ENCODE peak calls at places on chromosomes 2 and 18, in eight cellular contexts. M, G, V, B, A, Y, D and T are unnamed samples.

GRCh38 chr2:85843543-85843942 is 45.2 kb downstream of the ST3GAL5 start:
- DNase-seq in D (no peak), G (no peak), B (no peak), V (peak; percentile 21), A (no peak), Y (no peak), M (peak; percentile 33), T (peak; percentile 17)

GRCh38 chr2:224930124-224930523 is 112.1 kb downstream of the DOCK10 start:
- DNase-seq in A (no peak), B (no peak), G (no peak), V (no peak), Y (no peak), D (no peak), M (no peak), T (no peak)

GRCh38 chr18:57910817-57911216 is 107.7 kb upstream of the ATP8B1 start:
- DNase-seq in B (no peak), G (no peak), Y (no peak), V (no peak), M (peak; percentile 31), A (no peak), D (no peak), T (no peak)

GRCh38 chr2:119873350-119874013 is 113.8 kb downstream of the PTPN4 start:
- DNase-seq in B (peak; percentile 7), D (no peak), M (no peak), A (no peak), V (no peak), G (no peak), Y (peak; percentile 34), T (no peak)

GRCh38 chr18:37551846-37552245 is 13.8 kb downstream of the CELF4 start:
- DNase-seq in A (no peak), G (no peak), B (no peak), V (no peak), M (no peak), D (no peak), Y (no peak), T (no peak)

GRCh38 chr2:28004086-28004485 is 113.6 kb downstream of the BABAM2 start:
- DNase-seq in G (no peak), A (no peak), B (no peak), V (peak; percentile 89), M (no peak), Y (peak; percentile 86), D (no peak), T (peak; percentile 93)

GRCh38 chr2:207394203-207394741 is 135.5 kb upstream of the CREB1 start:
- DNase-seq in B (no peak), M (no peak), V (peak; percentile 90), G (no peak), Y (peak; percentile 52), A (no peak), D (no peak), T (peak; percentile 64)

GRCh38 chr2:129436809-129437208 is 542.7 kb upstream of the RAB6C start:
- DNase-seq in A (no peak), V (no peak), B (no peak), Y (no peak), M (no peak), G (no peak), D (no peak), T (no peak)

GRCh38 chr2:137865954-137866540 is 98.2 kb upstream of the HNMT start:
- DNase-seq in V (peak; percentile 68), M (peak; percentile 70), A (peak; percentile 29), B (peak; percentile 68), G (no peak), Y (peak; percentile 57), D (peak; percentile 53), T (peak; percentile 68)

GRCh38 chr2:213004197-213004821 is 147.1 kb downstream of the IKZF2 start:
- DNase-seq in Y (peak; percentile 34), M (no peak), G (no peak), B (no peak), A (no peak), V (peak; percentile 50), D (no peak), T (peak; percentile 34)

DNA sequence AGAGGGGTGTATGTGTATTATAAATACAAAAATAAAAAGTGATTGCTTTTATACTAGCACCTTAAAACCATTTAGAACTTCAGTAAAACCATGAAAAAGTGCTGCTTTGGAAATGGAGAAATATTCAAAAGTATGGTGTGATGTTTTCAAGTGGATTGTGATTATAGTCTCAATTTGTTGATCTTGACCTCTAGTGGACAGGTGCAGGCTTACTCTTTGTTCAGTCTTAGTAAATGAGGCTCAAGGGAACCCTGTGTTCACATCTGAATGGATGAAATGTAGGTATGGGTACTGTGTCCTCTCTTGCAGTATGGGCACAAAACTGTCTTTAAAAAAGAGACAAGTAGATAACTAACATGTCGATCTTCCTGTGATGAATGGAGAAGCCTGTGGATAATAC is 145.8 kb downstream of the MCFD2 start:
- DNase-seq in D (no peak), B (no peak), Y (no peak), G (no peak), M (no peak), V (no peak), A (no peak), T (no peak)
- H3K4me3 ChIP-seq in D (no peak overlapping the region), B (no peak overlapping the region), Y (no peak overlapping the region), G (no peak overlapping the region), M (no peak overlapping the region), V (no peak overlapping the region), A (no peak overlapping the region), T (no peak overlapping the region)

DNA sequence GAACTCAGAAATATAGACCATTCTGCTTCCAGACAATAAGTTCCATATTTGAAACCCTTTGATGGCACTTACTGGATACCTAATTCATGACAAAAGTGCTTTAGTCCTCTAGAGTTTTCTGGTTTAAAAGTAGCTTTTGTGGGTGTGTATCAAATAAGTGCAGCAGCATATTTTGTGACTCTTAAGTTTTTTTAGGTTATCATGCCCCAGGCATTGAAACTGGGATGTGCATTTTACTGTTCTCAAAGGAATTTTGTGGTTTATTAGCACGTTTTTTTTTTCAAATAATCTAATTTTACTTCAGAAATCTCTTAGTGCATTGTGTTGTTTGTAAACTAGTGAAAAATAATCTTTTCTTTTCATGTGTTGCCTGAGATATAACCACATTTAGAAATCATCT is 1.5 kb downstream of the XRCC5 start:
- DNase-seq in G (no peak), D (no peak), M (no peak), A (no peak), B (no peak), Y (no peak), V (no peak), T (no peak)
- H3K4me3 ChIP-seq in G (no peak overlapping the region), D (peak overlapping the region; percentile 100), M (peak overlapping the region; percentile 93), A (peak overlapping the region; percentile 71), B (peak overlapping the region; percentile 80), Y (peak overlapping the region; percentile 81), V (peak overlapping the region; percentile 90), T (peak overlapping the region; percentile 97)

GRCh38 chr2:236510049-236510448 is 59.6 kb upstream of the ACKR3 start:
- DNase-seq in B (no peak), Y (no peak), M (no peak), D (no peak), A (no peak), G (no peak), V (no peak), T (no peak)

GRCh38 chr2:236503583-236503982 is 66.0 kb upstream of the ACKR3 start:
- DNase-seq in V (no peak), G (no peak), Y (no peak), B (no peak), D (no peak), A (no peak), M (no peak), T (no peak)

GRCh38 chr2:236505071-236505470 is 64.6 kb upstream of the ACKR3 start:
- DNase-seq in B (no peak), V (no peak), M (no peak), D (no peak), Y (peak; percentile 65), G (no peak), A (no peak), T (peak; percentile 26)

GRCh38 chr2:236505648-236506047 is 64.0 kb upstream of the ACKR3 start:
- DNase-seq in B (no peak), V (no peak), Y (no peak), A (no peak), M (no peak), D (no peak), G (no peak), T (no peak)

DNA sequence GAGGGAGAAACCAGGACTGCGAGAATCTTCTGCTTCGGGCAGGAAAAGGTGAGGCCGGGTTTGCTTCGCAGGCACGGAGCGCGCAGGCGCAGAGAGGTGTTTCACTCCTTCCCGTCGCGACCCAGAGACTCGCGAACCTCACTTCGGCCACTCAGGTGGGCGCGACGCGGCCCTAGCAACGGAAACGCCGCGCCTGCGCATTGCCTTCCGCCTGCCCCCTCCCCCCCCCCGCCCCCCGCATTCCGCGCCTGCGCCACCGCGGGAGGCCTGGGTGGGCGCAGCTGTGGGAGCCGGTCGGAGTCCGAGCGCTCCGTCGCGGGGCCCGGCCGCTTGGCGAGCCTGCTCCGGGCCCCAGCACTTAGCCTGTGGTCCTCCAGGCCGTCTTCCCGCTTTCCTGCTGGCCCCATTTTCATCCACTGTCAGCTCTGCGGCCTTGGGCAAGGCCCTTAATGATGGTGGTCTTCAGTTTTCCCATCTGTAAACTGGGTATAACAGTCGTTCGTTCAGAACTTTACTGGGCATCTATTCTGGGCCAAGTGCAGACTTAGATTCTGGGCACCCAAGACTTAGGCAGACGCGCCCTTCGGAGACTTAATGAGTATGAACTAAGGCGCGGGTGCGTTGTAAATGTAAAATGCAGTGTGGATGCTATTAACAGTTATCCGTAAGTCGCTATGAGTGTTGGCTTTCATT is 62.1 kb upstream of the ACKR3 start:
- DNase-seq in B (peak; percentile 93), D (peak; percentile 66), G (no peak), M (peak; percentile 87), Y (peak; percentile 23), A (peak; percentile 58), V (no peak), T (peak; percentile 50)
- H3K4me3 ChIP-seq in B (peak overlapping the region; percentile 38), D (peak overlapping the region; percentile 75), G (peak overlapping the region; percentile 37), M (peak overlapping the region; percentile 25), Y (peak overlapping the region; percentile 58), A (peak overlapping the region; percentile 42), V (no peak overlapping the region), T (peak overlapping the region; percentile 37)

GRCh38 chr2:60379216-60379615 is 174.2 kb downstream of the BCL11A start:
- DNase-seq in V (no peak), G (no peak), D (no peak), Y (no peak), M (no peak), A (no peak), B (no peak), T (no peak)

GRCh38 chr2:60380411-60380810 is 173.0 kb downstream of the BCL11A start:
- DNase-seq in M (no peak), G (no peak), D (no peak), Y (no peak), A (no peak), B (no peak), V (no peak), T (no peak)

GRCh38 chr2:60377825-60378224 is 175.6 kb downstream of the BCL11A start:
- DNase-seq in V (no peak), G (no peak), D (no peak), A (no peak), Y (no peak), B (no peak), M (no peak), T (no peak)

GRCh38 chr2:60383421-60384117 is 169.9 kb downstream of the BCL11A start:
- DNase-seq in D (no peak), V (no peak), M (no peak), A (no peak), Y (no peak), G (no peak), B (no peak), T (no peak)

DNA sequence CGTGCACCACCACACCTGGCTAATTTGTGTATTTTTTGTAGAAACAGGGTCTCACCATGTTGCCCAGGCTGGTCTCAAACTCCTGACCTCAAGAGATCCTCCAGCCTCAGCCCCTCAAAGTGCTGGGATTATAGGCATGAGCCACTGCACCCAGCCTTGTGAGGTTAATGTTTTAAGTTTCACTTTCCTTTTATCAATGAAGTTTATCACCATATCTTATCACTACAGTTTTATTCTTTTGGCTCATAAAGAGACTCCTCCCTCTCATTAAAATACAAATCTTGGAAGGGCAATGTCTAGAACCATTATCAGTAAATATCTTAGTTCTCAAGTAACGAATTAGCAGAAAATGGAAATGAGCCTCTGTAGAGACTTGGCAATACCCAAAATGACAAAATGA is 173.8 kb downstream of the BCL11A start:
- DNase-seq in G (no peak), D (no peak), B (no peak), M (no peak), A (no peak), V (no peak), Y (no peak), T (no peak)
- H3K4me3 ChIP-seq in G (no peak overlapping the region), D (no peak overlapping the region), B (no peak overlapping the region), M (no peak overlapping the region), A (no peak overlapping the region), V (no peak overlapping the region), Y (no peak overlapping the region), T (no peak overlapping the region)